ENCODE peak calls at places on chromosome 12, in seven cellular contexts. I is K562, G is breast epithelium, H is lower leg skin, P is H54, E is Peyer's patch, Y is IMR-90. O is an unnamed sample.

GRCh38 chr12:76375470-76375869 is 27.3 kb upstream of the BBS10 start:
- DNase-seq in I (no peak), G (no peak), H (no peak), P (no peak), E (no peak), Y (peak; percentile 32), O (no peak)

GRCh38 chr12:115495300-115495699 is 782.2 kb downstream of the MED13L start:
- DNase-seq in I (no peak), G (no peak), H (no peak), P (no peak), E (no peak), Y (no peak), O (no peak)

GRCh38 chr12:26906704-26907103 is 31.1 kb downstream of the INTS13 start:
- DNase-seq in I (no peak), G (no peak), H (no peak), P (no peak), E (no peak), Y (no peak), O (no peak)

GRCh38 chr12:44788731-44789130 is 87.4 kb downstream of the NELL2 start:
- DNase-seq in I (no peak), G (no peak), H (no peak), P (no peak), E (no peak), Y (no peak), O (no peak)

GRCh38 chr12:116662612-116663144 is 75.2 kb downstream of the SPRING1 start:
- DNase-seq in I (peak; percentile 11), G (no peak), H (no peak), P (no peak), E (no peak), Y (peak; percentile 37), O (no peak)

GRCh38 chr12:27732281-27732680 is 21.6 kb downstream of the MRPS35 start:
- DNase-seq in I (no peak), G (no peak), H (no peak), P (no peak), E (no peak), Y (no peak), O (peak; percentile 5)

GRCh38 chr12:108783446-108783845 is 52.1 kb upstream of the CORO1C start:
- DNase-seq in I (peak; percentile 70), G (no peak), H (no peak), P (no peak), E (no peak), Y (no peak), O (peak; percentile 16)

GRCh38 chr12:61652265-61652664 is 607.9 kb upstream of the USP15 start:
- DNase-seq in I (no peak), G (no peak), H (no peak), P (no peak), E (no peak), Y (no peak), O (no peak)

GRCh38 chr12:124294686-124295315 is at the start of gene RFLNA:
- DNase-seq in I (no peak), G (no peak), H (no peak), P (no peak), E (no peak), Y (no peak), O (no peak)

GRCh38 chr12:79534029-79534867 is 156.5 kb downstream of the PAWR start:
- DNase-seq in I (no peak), G (no peak), H (no peak), P (no peak), E (no peak), Y (no peak), O (no peak)

GRCh38 chr12:94379479-94380113 is 80.1 kb downstream of the CEP83 start:
- DNase-seq in I (no peak), G (no peak), H (no peak), P (no peak), E (no peak), Y (peak; percentile 12), O (no peak)

GRCh38 chr12:108115746-108116125 is 13.4 kb upstream of the WSCD2 start:
- DNase-seq in I (no peak), G (no peak), H (no peak), P (no peak), E (peak; percentile 47), Y (no peak), O (no peak)

GRCh38 chr12:53180931-53181645 is 363 bp upstream of the CSAD start:
- DNase-seq in I (peak; percentile 91), G (peak; percentile 60), H (peak; percentile 42), P (peak; percentile 83), E (peak; percentile 73), Y (peak; percentile 71), O (peak; percentile 86)

GRCh38 chr12:64895541-64895940 is 71.1 kb downstream of the TBC1D30 start:
- DNase-seq in I (no peak), G (no peak), H (no peak), P (no peak), E (no peak), Y (peak; percentile 72), O (no peak)

GRCh38 chr12:132159555-132160003 is 15.3 kb downstream of the NOC4L start:
- DNase-seq in I (no peak), G (no peak), H (no peak), P (no peak), E (no peak), Y (no peak), O (no peak)

GRCh38 chr12:66636771-66637170 is 42.1 kb downstream of the GRIP1 start:
- DNase-seq in I (no peak), G (no peak), H (no peak), P (no peak), E (no peak), Y (no peak), O (no peak)

GRCh38 chr12:116057356-116057755 is 220.1 kb downstream of the MED13L start:
- DNase-seq in I (no peak), G (no peak), H (no peak), P (no peak), E (no peak), Y (peak; percentile 26), O (no peak)

GRCh38 chr12:49974231-49974675 is 1.5 kb downstream of the AQP6 start:
- DNase-seq in I (peak; percentile 60), G (no peak), H (no peak), P (no peak), E (no peak), Y (peak; percentile 64), O (peak; percentile 39)

GRCh38 chr12:67410667-67411067 is 141.5 kb downstream of the CAND1 start:
- DNase-seq in I (no peak), G (no peak), H (no peak), P (no peak), E (no peak), Y (no peak), O (no peak)

GRCh38 chr12:96482086-96482485 is 7.3 kb upstream of the CFAP54 start:
- DNase-seq in I (no peak), G (no peak), H (no peak), P (no peak), E (no peak), Y (no peak), O (no peak)

GRCh38 chr12:71662861-71663560 is 637 bp downstream of the ZFC3H1 start:
- DNase-seq in I (peak; percentile 42), G (peak; percentile 63), H (peak; percentile 55), P (peak; percentile 23), E (peak; percentile 57), Y (peak; percentile 69), O (peak; percentile 90)

GRCh38 chr12:101826766-101827368 is 3.9 kb downstream of the GNPTAB start:
- DNase-seq in I (no peak), G (no peak), H (no peak), P (no peak), E (no peak), Y (no peak), O (peak; percentile 38)

GRCh38 chr12:88052686-88053085 is 23.5 kb upstream of the C12orf50 start:
- DNase-seq in I (peak; percentile 19), G (no peak), H (no peak), P (no peak), E (no peak), Y (peak; percentile 44), O (peak; percentile 59)

GRCh38 chr12:70121562-70121961 is 121.7 kb upstream of the CNOT2 start:
- DNase-seq in I (no peak), G (no peak), H (no peak), P (no peak), E (no peak), Y (no peak), O (peak; percentile 14)

DNA sequence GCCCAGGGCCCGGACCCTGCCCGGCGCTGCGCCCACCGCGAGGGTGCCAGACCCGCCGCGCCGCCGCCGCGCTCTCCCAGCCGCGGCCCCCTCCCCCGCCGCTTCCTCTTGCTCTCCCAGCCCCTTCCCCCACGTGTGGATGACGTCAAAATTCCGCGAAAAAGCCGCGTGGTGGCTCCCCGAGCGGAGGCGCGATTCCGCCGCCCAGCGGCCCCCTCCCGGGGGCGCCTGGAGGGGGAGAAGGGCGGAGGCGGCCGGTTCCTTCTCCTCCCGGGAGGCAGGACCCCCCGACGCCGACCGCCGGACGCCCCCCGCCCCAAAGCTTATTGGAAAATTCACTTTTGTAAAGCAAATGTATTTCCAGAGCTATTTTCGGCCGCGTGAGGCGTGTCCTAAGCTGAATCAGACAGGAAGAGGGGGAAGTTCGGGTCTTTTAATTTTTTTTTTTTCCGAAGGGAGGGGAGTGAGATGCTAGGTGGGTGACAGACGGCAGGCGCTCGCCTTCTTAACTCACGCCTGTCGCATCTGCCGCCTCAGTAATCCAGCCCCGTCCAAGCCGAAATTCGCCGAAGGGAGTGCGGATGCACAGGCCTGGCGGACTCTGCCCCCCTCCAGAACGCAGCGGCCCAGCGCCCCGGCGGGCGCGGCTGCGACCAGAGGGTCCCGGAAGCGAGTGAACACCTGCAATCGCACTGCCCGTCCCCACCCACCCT is 4.1 kb upstream of the CCND2 start:
- DNase-seq in I (peak; percentile 77), G (no peak), H (peak; percentile 72), P (no peak), E (peak; percentile 94), Y (peak; percentile 29), O (peak; percentile 56)
- TF ChIP-seq POLR2A in I (no peak), G (no peak), H (no peak), P (no peak), E (peak; percentile 36), Y (no peak), O (no peak)

GRCh38 chr12:2959508-2960431 is 573 bp downstream of the TEAD4 start:
- DNase-seq in I (peak; percentile 67), G (no peak), H (no peak), P (peak; percentile 78), E (no peak), Y (peak; percentile 60), O (peak; percentile 12)
- TF ChIP-seq POLR2A in I (peak; percentile 37), G (no peak), H (no peak), P (peak; percentile 39), E (no peak), Y (peak; percentile 63), O (no peak)

DNA sequence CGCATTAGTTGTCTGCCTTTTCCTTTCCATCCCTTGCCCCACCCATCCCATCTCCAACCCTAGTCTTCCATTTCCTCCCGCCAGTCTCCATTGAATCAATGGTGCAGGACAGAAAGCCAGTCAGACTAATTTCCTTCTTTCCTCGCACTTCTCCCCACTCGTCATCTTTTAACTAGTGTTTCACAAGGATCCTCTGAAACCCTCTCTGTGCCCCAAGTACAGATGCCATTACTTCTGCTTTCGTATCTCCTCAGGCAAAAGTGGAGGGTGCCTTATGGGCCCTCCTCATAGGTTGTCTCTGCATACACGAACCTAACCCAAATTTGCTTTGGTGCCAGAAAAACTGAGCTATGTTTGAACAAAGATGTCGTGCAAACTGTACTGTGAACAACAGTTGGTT is 4.3 kb downstream of the DAZAP2 start:
- DNase-seq in I (no peak), G (no peak), H (no peak), P (no peak), E (no peak), Y (no peak), O (no peak)
- TF ChIP-seq POLR2A in I (no peak), G (no peak), H (no peak), P (no peak), E (no peak), Y (no peak), O (no peak)

GRCh38 chr12:6947615-6948014 is 3.5 kb upstream of the PTPN6 start:
- DNase-seq in I (no peak), G (no peak), H (no peak), P (no peak), E (no peak), Y (no peak), O (no peak)
- TF ChIP-seq POLR2A in I (no peak), G (no peak), H (no peak), P (no peak), E (no peak), Y (no peak), O (no peak)

O was measured in erythroblast.